ENCODE peak calls at places on chromosomes 16 and 17, in five cellular contexts. C is cardiac muscle cell, V is mesendoderm, G is pancreas, H is IMR-90. D is an unnamed sample.

GRCh38 chr17:76376318-76377133 is 7.9 kb upstream of the SPHK1 start:
- DNase-seq in C (no peak), H (peak; percentile 12), G (peak; percentile 49), V (no peak), D (no peak)

GRCh38 chr16:83552193-83552592 is 255.6 kb upstream of the HSBP1 start:
- DNase-seq in V (no peak), C (no peak), H (peak; percentile 77), G (no peak), D (no peak)

GRCh38 chr17:48139948-48140347 is 32.4 kb downstream of the SNX11 start:
- DNase-seq in V (no peak), C (no peak), H (no peak), G (no peak), D (no peak)

GRCh38 chr16:14487579-14487978 is 142.5 kb downstream of the PARN start:
- DNase-seq in H (no peak), V (peak; percentile 26), G (no peak), C (no peak), D (no peak)

GRCh38 chr17:49890077-49890821 is 42.4 kb upstream of the TAC4 start:
- DNase-seq in C (no peak), G (no peak), V (peak; percentile 47), H (no peak), D (peak; percentile 44)

GRCh38 chr16:31476305-31477219 is 4.6 kb downstream of the TGFB1I1 start:
- DNase-seq in C (peak; percentile 73), V (peak; percentile 78), H (no peak), G (peak; percentile 89), D (no peak)

GRCh38 chr17:15453246-15453645 is 14.2 kb downstream of the CDRT4 start:
- DNase-seq in G (no peak), C (no peak), H (peak; percentile 29), V (no peak), D (no peak)

GRCh38 chr17:60311936-60312335 is 80.0 kb downstream of the USP32 start:
- DNase-seq in V (no peak), H (peak; percentile 77), C (no peak), G (no peak), D (no peak)

GRCh38 chr16:50635505-50636392 is 45.4 kb downstream of the SNX20 start:
- DNase-seq in V (peak; percentile 63), G (no peak), H (no peak), C (no peak), D (no peak)

GRCh38 chr16:75131081-75131480 is 14.5 kb upstream of the LDHD start:
- DNase-seq in V (no peak), C (no peak), G (no peak), H (no peak), D (no peak)

GRCh38 chr16:47258874-47259461 is 115.2 kb upstream of the NETO2 start:
- DNase-seq in G (no peak), V (peak; percentile 50), C (peak; percentile 8), H (peak; percentile 14), D (no peak)

GRCh38 chr17:80877095-80877828 is 114.4 kb upstream of the CHMP6 start:
- DNase-seq in V (no peak), H (no peak), G (no peak), C (no peak), D (peak; percentile 17)

GRCh38 chr17:62644487-62645173 is 17.2 kb downstream of the MRC2 start:
- DNase-seq in H (no peak), C (peak; percentile 63), V (peak; percentile 78), G (no peak), D (peak; percentile 38)

GRCh38 chr16:85650864-85651811 is 37.6 kb downstream of the GINS2 start:
- DNase-seq in G (peak; percentile 54), V (no peak), H (no peak), C (no peak), D (peak; percentile 78)

GRCh38 chr17:75047398-75048098 is 523 bp downstream of the KCTD2 start:
- DNase-seq in H (no peak), C (peak; percentile 31), V (no peak), G (peak; percentile 30), D (peak; percentile 61)

GRCh38 chr17:2610195-2610594 is 16.7 kb downstream of the PAFAH1B1 start:
- DNase-seq in C (no peak), G (no peak), H (no peak), V (no peak), D (no peak)
- H3K4me1 ChIP-seq in C (no peaks in the 10 kb centered on the region), G (peaks cover 7% of the 10 kb centered on the region), H (peaks cover 5% of the 10 kb centered on the region), V (peaks cover 2% of the 10 kb centered on the region), D (peaks cover 12% of the 10 kb centered on the region)

GRCh38 chr17:83200746-83201145 is 121.3 kb downstream of the METRNL start:
- DNase-seq in V (no peak), H (no peak), C (no peak), G (no peak), D (peak; percentile 14)

GRCh38 chr17:83201206-83202001 is 122.0 kb downstream of the METRNL start:
- DNase-seq in V (no peak), G (no peak), H (no peak), C (no peak), D (peak; percentile 30)

GRCh38 chr17:83198366-83199341 is 119.2 kb downstream of the METRNL start:
- DNase-seq in H (no peak), G (no peak), V (no peak), C (no peak), D (no peak)

GRCh38 chr17:83200231-83200699 is 120.9 kb downstream of the METRNL start:
- DNase-seq in V (no peak), H (peak; percentile 26), G (no peak), C (no peak), D (no peak)

DNA sequence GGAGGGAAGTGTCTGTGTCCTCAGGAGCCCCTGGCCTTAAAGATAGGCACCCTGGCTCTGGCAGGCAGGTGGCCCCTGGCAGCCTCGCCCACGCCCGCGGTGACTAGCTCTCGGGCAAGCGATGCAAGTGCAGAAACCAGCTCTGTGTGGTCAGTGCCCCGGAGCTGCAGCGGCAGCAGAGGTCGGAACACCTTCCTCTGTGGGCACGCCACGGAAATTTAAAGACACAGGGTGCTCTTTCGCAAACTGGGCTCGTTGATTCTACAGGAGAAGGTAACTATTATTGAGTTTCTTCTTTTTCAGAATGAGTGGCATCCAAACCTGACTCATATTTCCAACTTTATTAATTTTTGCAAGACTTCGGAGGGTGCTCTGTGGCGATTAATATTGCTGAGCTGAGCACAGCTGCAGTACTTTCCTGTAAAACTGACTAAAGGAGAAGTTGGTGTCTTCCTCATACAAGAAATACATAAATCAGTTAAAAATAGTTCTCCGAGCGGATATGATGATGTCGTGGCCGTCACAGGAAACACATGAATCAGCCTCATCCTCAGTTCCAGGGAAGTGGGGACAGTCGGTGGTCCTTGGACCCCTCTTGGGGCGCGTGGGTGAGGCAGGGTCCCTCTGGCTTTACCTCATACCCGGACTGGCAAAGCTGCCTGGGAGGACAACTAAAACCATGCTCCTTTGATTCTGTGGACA is 120.2 kb downstream of the METRNL start:
- DNase-seq in G (no peak), H (peak; percentile 49), V (no peak), C (no peak), D (peak; percentile 18)
- H3K4me3 ChIP-seq in G (no peak overlapping the region), H (no peak overlapping the region), V (no peak overlapping the region), C (no peak overlapping the region), D (no peak overlapping the region)

GRCh38 chr17:34816806-34817205 is 144.5 kb downstream of the CCT6B start:
- DNase-seq in V (peak; percentile 54), C (no peak), H (no peak), G (no peak), D (no peak)

GRCh38 chr17:34817252-34817651 is 144.0 kb downstream of the CCT6B start:
- DNase-seq in C (no peak), V (no peak), G (no peak), H (no peak), D (no peak)

GRCh38 chr17:34811561-34811960 is 149.7 kb downstream of the CCT6B start:
- DNase-seq in V (no peak), G (no peak), H (no peak), C (no peak), D (no peak)
- H3K27ac ChIP-seq in V (no peak overlapping the region), G (no peak overlapping the region), H (no peak overlapping the region), C (no peak overlapping the region), D (no peak overlapping the region)

DNA sequence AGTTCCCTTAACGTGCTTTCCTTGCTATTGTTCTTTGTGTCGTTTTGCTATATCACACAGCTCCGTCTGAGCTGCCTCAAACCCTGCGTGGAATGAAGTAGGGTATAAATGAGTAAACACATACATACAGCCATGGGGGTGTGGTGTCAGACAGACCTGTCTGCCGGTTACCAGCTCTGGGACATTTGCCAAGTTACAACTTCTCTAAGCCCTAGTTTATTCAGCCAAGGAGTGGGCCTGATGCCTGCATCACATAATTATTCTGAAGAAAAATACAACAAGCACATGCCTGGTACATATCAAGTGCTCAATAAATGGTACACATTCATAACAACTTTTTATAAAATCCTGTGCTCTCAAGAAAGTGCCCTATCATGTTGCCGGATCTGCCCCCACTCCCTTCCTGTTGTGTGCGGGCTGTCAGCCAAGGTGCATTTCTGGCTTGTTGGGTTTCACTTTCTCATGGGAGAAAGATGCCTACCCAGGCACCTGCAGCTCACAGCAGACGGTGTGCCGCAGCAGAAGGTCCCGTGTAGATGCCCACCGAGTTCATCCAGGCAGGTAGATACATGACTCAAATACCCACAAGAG is 30.5 kb downstream of the SMPD3 start:
- DNase-seq in H (no peak), C (no peak), G (peak; percentile 74), V (no peak), D (no peak)
- H3K4me1 ChIP-seq in H (no peaks in the 10 kb centered on the region), C (no peaks in the 10 kb centered on the region), G (peaks cover 39% of the 10 kb centered on the region), V (no peaks in the 10 kb centered on the region), D (peaks cover 8% of the 10 kb centered on the region)

GRCh38 chr16:525123-525519 is 2.4 kb upstream of the CAPN15 start:
- DNase-seq in H (no peak), G (peak; percentile 14), V (no peak), C (no peak), D (no peak)
- H3K4me3 ChIP-seq in H (no peak overlapping the region), G (no peak overlapping the region), V (no peak overlapping the region), C (no peak overlapping the region), D (no peak overlapping the region)

GRCh38 chr17:82034371-82035011 is 3.0 kb downstream of the DCXR start:
- DNase-seq in G (no peak), H (no peak), C (no peak), V (peak; percentile 42), D (no peak)
- H3K27ac ChIP-seq in G (no peak overlapping the region), H (no peak overlapping the region), C (no peak overlapping the region), V (no peak overlapping the region), D (no peak overlapping the region)

GRCh38 chr17:67750067-67750466 is 32.3 kb downstream of the NOL11 start:
- DNase-seq in H (no peak), C (no peak), V (no peak), G (no peak), D (no peak)

GRCh38 chr17:67759355-67760171 is 41.8 kb downstream of the NOL11 start:
- DNase-seq in V (no peak), H (peak; percentile 50), G (no peak), C (no peak), D (peak; percentile 71)

GRCh38 chr17:67753026-67753425 is 35.3 kb downstream of the NOL11 start:
- DNase-seq in V (no peak), H (no peak), C (no peak), G (no peak), D (no peak)

GRCh38 chr17:67751101-67752074 is 33.7 kb downstream of the NOL11 start:
- DNase-seq in V (no peak), C (no peak), G (no peak), H (no peak), D (no peak)

DNA sequence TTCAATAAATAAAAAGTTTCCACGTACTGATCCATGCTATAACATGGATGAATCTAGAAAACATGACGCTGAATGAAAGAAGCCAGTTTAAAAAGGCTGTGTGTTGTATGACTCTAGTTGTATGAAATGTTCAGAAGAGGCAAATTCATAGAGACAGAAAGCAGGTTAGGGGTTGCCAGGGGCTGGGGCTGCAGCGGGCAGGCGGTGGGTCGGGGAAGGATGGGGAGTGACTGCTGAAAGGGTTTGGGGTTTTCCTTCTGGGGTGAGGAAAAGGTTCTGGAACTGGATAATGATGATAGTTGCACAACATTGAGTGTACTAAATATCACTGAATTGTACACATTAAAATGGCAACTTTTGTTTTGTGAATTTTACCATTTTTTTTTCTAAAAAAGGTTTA is 36.3 kb downstream of the NOL11 start:
- DNase-seq in V (no peak), G (no peak), H (no peak), C (no peak), D (no peak)
- H3K4me1 ChIP-seq in V (no peaks in the 10 kb centered on the region), G (no peaks in the 10 kb centered on the region), H (no peaks in the 10 kb centered on the region), C (no peaks in the 10 kb centered on the region), D (no peaks in the 10 kb centered on the region)